ENCODE peak calls at places on chromosomes 11 and 22, in nine cellular contexts. One of them, this sample, is unnamed.

GRCh38 chr11:131889146-131889577 is 518.7 kb downstream of the NTM start:
- DNase-seq in activated CD8-positive, alpha-beta memory T cell treated with anti-CD3 and anti-CD28 coated beads for 48 hours: no peak
- DNase-seq in body of pancreas: no peak
- DNase-seq in frontal cortex: no peak
- DNase-seq in epithelial cell of esophagus: no peak
- DNase-seq in NCI-H1092 treated with DMSO at 0.1 percent for 48 hours: peak; percentile 19
- DNase-seq in stimulated activated CD4-positive, alpha-beta T cell treated with anti-CD3 and anti-CD28 coated beads, Interleukin-4, amount 100 ng/mL, for 48 hours: no peak
- DNase-seq in GM13976: no peak
- DNase-seq in T-helper 2 cell: no peak
- DNase-seq in this sample: no peak

GRCh38 chr11:78961186-78961782 is 386.6 kb upstream of the NARS2 start:
- DNase-seq in activated CD8-positive, alpha-beta memory T cell treated with anti-CD3 and anti-CD28 coated beads for 48 hours: no peak
- DNase-seq in body of pancreas: peak; percentile 64
- DNase-seq in frontal cortex: no peak
- DNase-seq in epithelial cell of esophagus: peak; percentile 82
- DNase-seq in NCI-H1092 treated with DMSO at 0.1 percent for 48 hours: peak; percentile 84
- DNase-seq in stimulated activated CD4-positive, alpha-beta T cell treated with anti-CD3 and anti-CD28 coated beads, Interleukin-4, amount 100 ng/mL, for 48 hours: no peak
- DNase-seq in GM13976: peak; percentile 32
- DNase-seq in T-helper 2 cell: no peak
- DNase-seq in this sample: peak; percentile 42

GRCh38 chr11:10443152-10443551 is 11.9 kb upstream of the AMPD3 start:
- DNase-seq in activated CD8-positive, alpha-beta memory T cell treated with anti-CD3 and anti-CD28 coated beads for 48 hours: no peak
- DNase-seq in body of pancreas: no peak
- DNase-seq in frontal cortex: no peak
- DNase-seq in epithelial cell of esophagus: peak; percentile 32
- DNase-seq in NCI-H1092 treated with DMSO at 0.1 percent for 48 hours: no peak
- DNase-seq in stimulated activated CD4-positive, alpha-beta T cell treated with anti-CD3 and anti-CD28 coated beads, Interleukin-4, amount 100 ng/mL, for 48 hours: peak; percentile 32
- DNase-seq in GM13976: no peak
- DNase-seq in T-helper 2 cell: no peak
- DNase-seq in this sample: no peak

GRCh38 chr22:30860176-30861105 is 108.1 kb downstream of the MORC2 start:
- DNase-seq in activated CD8-positive, alpha-beta memory T cell treated with anti-CD3 and anti-CD28 coated beads for 48 hours: no peak
- DNase-seq in body of pancreas: no peak
- DNase-seq in frontal cortex: peak; percentile 24
- DNase-seq in epithelial cell of esophagus: no peak
- DNase-seq in NCI-H1092 treated with DMSO at 0.1 percent for 48 hours: no peak
- DNase-seq in stimulated activated CD4-positive, alpha-beta T cell treated with anti-CD3 and anti-CD28 coated beads, Interleukin-4, amount 100 ng/mL, for 48 hours: no peak
- DNase-seq in GM13976: no peak
- DNase-seq in T-helper 2 cell: no peak
- DNase-seq in this sample: no peak

GRCh38 chr11:1195690-1196515 is 27.0 kb upstream of the MUC5B start:
- DNase-seq in activated CD8-positive, alpha-beta memory T cell treated with anti-CD3 and anti-CD28 coated beads for 48 hours: no peak
- DNase-seq in body of pancreas: peak; percentile 4
- DNase-seq in frontal cortex: no peak
- DNase-seq in epithelial cell of esophagus: no peak
- DNase-seq in NCI-H1092 treated with DMSO at 0.1 percent for 48 hours: no peak
- DNase-seq in stimulated activated CD4-positive, alpha-beta T cell treated with anti-CD3 and anti-CD28 coated beads, Interleukin-4, amount 100 ng/mL, for 48 hours: no peak
- DNase-seq in GM13976: no peak
- DNase-seq in T-helper 2 cell: no peak
- DNase-seq in this sample: no peak

GRCh38 chr11:13874596-13874995 is 87.9 kb upstream of the SPON1 start:
- DNase-seq in activated CD8-positive, alpha-beta memory T cell treated with anti-CD3 and anti-CD28 coated beads for 48 hours: no peak
- DNase-seq in body of pancreas: no peak
- DNase-seq in frontal cortex: no peak
- DNase-seq in epithelial cell of esophagus: no peak
- DNase-seq in NCI-H1092 treated with DMSO at 0.1 percent for 48 hours: no peak
- DNase-seq in stimulated activated CD4-positive, alpha-beta T cell treated with anti-CD3 and anti-CD28 coated beads, Interleukin-4, amount 100 ng/mL, for 48 hours: no peak
- DNase-seq in GM13976: no peak
- DNase-seq in T-helper 2 cell: no peak
- DNase-seq in this sample: no peak

GRCh38 chr22:39845522-39845921 is 48.0 kb downstream of the ENTHD1 start:
- DNase-seq in activated CD8-positive, alpha-beta memory T cell treated with anti-CD3 and anti-CD28 coated beads for 48 hours: no peak
- DNase-seq in body of pancreas: no peak
- DNase-seq in frontal cortex: no peak
- DNase-seq in epithelial cell of esophagus: no peak
- DNase-seq in NCI-H1092 treated with DMSO at 0.1 percent for 48 hours: no peak
- DNase-seq in stimulated activated CD4-positive, alpha-beta T cell treated with anti-CD3 and anti-CD28 coated beads, Interleukin-4, amount 100 ng/mL, for 48 hours: no peak
- DNase-seq in GM13976: no peak
- DNase-seq in T-helper 2 cell: no peak
- DNase-seq in this sample: no peak

GRCh38 chr11:1401656-1402221 is 12.0 kb downstream of the BRSK2 start:
- DNase-seq in activated CD8-positive, alpha-beta memory T cell treated with anti-CD3 and anti-CD28 coated beads for 48 hours: no peak
- DNase-seq in body of pancreas: peak; percentile 76
- DNase-seq in frontal cortex: peak; percentile 89
- DNase-seq in epithelial cell of esophagus: peak; percentile 49
- DNase-seq in NCI-H1092 treated with DMSO at 0.1 percent for 48 hours: peak; percentile 52
- DNase-seq in stimulated activated CD4-positive, alpha-beta T cell treated with anti-CD3 and anti-CD28 coated beads, Interleukin-4, amount 100 ng/mL, for 48 hours: peak; percentile 23
- DNase-seq in GM13976: peak; percentile 82
- DNase-seq in T-helper 2 cell: no peak
- DNase-seq in this sample: peak; percentile 40

GRCh38 chr11:96207459-96208449 is 135.2 kb downstream of the MAML2 start:
- DNase-seq in activated CD8-positive, alpha-beta memory T cell treated with anti-CD3 and anti-CD28 coated beads for 48 hours: no peak
- DNase-seq in body of pancreas: no peak
- DNase-seq in frontal cortex: no peak
- DNase-seq in epithelial cell of esophagus: peak; percentile 81
- DNase-seq in NCI-H1092 treated with DMSO at 0.1 percent for 48 hours: no peak
- DNase-seq in stimulated activated CD4-positive, alpha-beta T cell treated with anti-CD3 and anti-CD28 coated beads, Interleukin-4, amount 100 ng/mL, for 48 hours: no peak
- DNase-seq in GM13976: no peak
- DNase-seq in T-helper 2 cell: peak; percentile 35
- DNase-seq in this sample: no peak

GRCh38 chr22:38700271-38700788 is 413 bp downstream of the JOSD1 start:
- DNase-seq in activated CD8-positive, alpha-beta memory T cell treated with anti-CD3 and anti-CD28 coated beads for 48 hours: peak; percentile 17
- DNase-seq in body of pancreas: peak; percentile 67
- DNase-seq in frontal cortex: no peak
- DNase-seq in epithelial cell of esophagus: peak; percentile 73
- DNase-seq in NCI-H1092 treated with DMSO at 0.1 percent for 48 hours: no peak
- DNase-seq in stimulated activated CD4-positive, alpha-beta T cell treated with anti-CD3 and anti-CD28 coated beads, Interleukin-4, amount 100 ng/mL, for 48 hours: no peak
- DNase-seq in GM13976: no peak
- DNase-seq in T-helper 2 cell: no peak
- DNase-seq in this sample: peak; percentile 46

GRCh38 chr11:118180300-118180703 is 3.9 kb upstream of the SCN2B start:
- DNase-seq in activated CD8-positive, alpha-beta memory T cell treated with anti-CD3 and anti-CD28 coated beads for 48 hours: no peak
- DNase-seq in body of pancreas: peak; percentile 49
- DNase-seq in frontal cortex: peak; percentile 72
- DNase-seq in epithelial cell of esophagus: peak; percentile 65
- DNase-seq in NCI-H1092 treated with DMSO at 0.1 percent for 48 hours: no peak
- DNase-seq in stimulated activated CD4-positive, alpha-beta T cell treated with anti-CD3 and anti-CD28 coated beads, Interleukin-4, amount 100 ng/mL, for 48 hours: no peak
- DNase-seq in GM13976: no peak
- DNase-seq in T-helper 2 cell: no peak
- DNase-seq in this sample: peak; percentile 74

GRCh38 chr11:59040607-59041006 is 45.5 kb upstream of the GLYATL1B start:
- DNase-seq in activated CD8-positive, alpha-beta memory T cell treated with anti-CD3 and anti-CD28 coated beads for 48 hours: no peak
- DNase-seq in body of pancreas: no peak
- DNase-seq in frontal cortex: no peak
- DNase-seq in epithelial cell of esophagus: no peak
- DNase-seq in NCI-H1092 treated with DMSO at 0.1 percent for 48 hours: peak; percentile 64
- DNase-seq in stimulated activated CD4-positive, alpha-beta T cell treated with anti-CD3 and anti-CD28 coated beads, Interleukin-4, amount 100 ng/mL, for 48 hours: no peak
- DNase-seq in GM13976: no peak
- DNase-seq in T-helper 2 cell: no peak
- DNase-seq in this sample: no peak

GRCh38 chr11:78465169-78465942 is 47.7 kb upstream of the GAB2 start:
- DNase-seq in activated CD8-positive, alpha-beta memory T cell treated with anti-CD3 and anti-CD28 coated beads for 48 hours: no peak
- DNase-seq in body of pancreas: no peak
- DNase-seq in frontal cortex: no peak
- DNase-seq in epithelial cell of esophagus: no peak
- DNase-seq in NCI-H1092 treated with DMSO at 0.1 percent for 48 hours: no peak
- DNase-seq in stimulated activated CD4-positive, alpha-beta T cell treated with anti-CD3 and anti-CD28 coated beads, Interleukin-4, amount 100 ng/mL, for 48 hours: peak; percentile 4
- DNase-seq in GM13976: peak; percentile 83
- DNase-seq in T-helper 2 cell: peak; percentile 49
- DNase-seq in this sample: no peak

GRCh38 chr11:62139526-62140301 is 15.9 kb downstream of the INCENP start:
- DNase-seq in activated CD8-positive, alpha-beta memory T cell treated with anti-CD3 and anti-CD28 coated beads for 48 hours: no peak
- DNase-seq in body of pancreas: no peak
- DNase-seq in frontal cortex: no peak
- DNase-seq in epithelial cell of esophagus: no peak
- DNase-seq in NCI-H1092 treated with DMSO at 0.1 percent for 48 hours: no peak
- DNase-seq in stimulated activated CD4-positive, alpha-beta T cell treated with anti-CD3 and anti-CD28 coated beads, Interleukin-4, amount 100 ng/mL, for 48 hours: no peak
- DNase-seq in GM13976: no peak
- DNase-seq in T-helper 2 cell: no peak
- DNase-seq in this sample: no peak

GRCh38 chr22:30434775-30435315 is 9.3 kb downstream of the MTFP1 start:
- DNase-seq in activated CD8-positive, alpha-beta memory T cell treated with anti-CD3 and anti-CD28 coated beads for 48 hours: no peak
- DNase-seq in body of pancreas: no peak
- DNase-seq in frontal cortex: no peak
- DNase-seq in epithelial cell of esophagus: no peak
- DNase-seq in NCI-H1092 treated with DMSO at 0.1 percent for 48 hours: no peak
- DNase-seq in stimulated activated CD4-positive, alpha-beta T cell treated with anti-CD3 and anti-CD28 coated beads, Interleukin-4, amount 100 ng/mL, for 48 hours: no peak
- DNase-seq in GM13976: no peak
- DNase-seq in T-helper 2 cell: peak; percentile 21
- DNase-seq in this sample: no peak

GRCh38 chr22:38353142-38353629 is 36.0 kb upstream of the CSNK1E start:
- DNase-seq in activated CD8-positive, alpha-beta memory T cell treated with anti-CD3 and anti-CD28 coated beads for 48 hours: peak; percentile 67
- DNase-seq in body of pancreas: peak; percentile 77
- DNase-seq in frontal cortex: peak; percentile 86
- DNase-seq in epithelial cell of esophagus: peak; percentile 61
- DNase-seq in NCI-H1092 treated with DMSO at 0.1 percent for 48 hours: peak; percentile 17
- DNase-seq in stimulated activated CD4-positive, alpha-beta T cell treated with anti-CD3 and anti-CD28 coated beads, Interleukin-4, amount 100 ng/mL, for 48 hours: peak; percentile 39
- DNase-seq in GM13976: peak; percentile 91
- DNase-seq in T-helper 2 cell: peak; percentile 46
- DNase-seq in this sample: no peak

GRCh38 chr11:128692750-128693578 is 908 bp upstream of the FLI1 start:
- DNase-seq in activated CD8-positive, alpha-beta memory T cell treated with anti-CD3 and anti-CD28 coated beads for 48 hours: no peak
- DNase-seq in body of pancreas: no peak
- DNase-seq in frontal cortex: no peak
- DNase-seq in epithelial cell of esophagus: peak; percentile 35
- DNase-seq in NCI-H1092 treated with DMSO at 0.1 percent for 48 hours: no peak
- DNase-seq in stimulated activated CD4-positive, alpha-beta T cell treated with anti-CD3 and anti-CD28 coated beads, Interleukin-4, amount 100 ng/mL, for 48 hours: no peak
- DNase-seq in GM13976: peak; percentile 64
- DNase-seq in T-helper 2 cell: peak; percentile 36
- DNase-seq in this sample: no peak

GRCh38 chr11:78651923-78652602 is 77.4 kb upstream of the NARS2 start:
- DNase-seq in activated CD8-positive, alpha-beta memory T cell treated with anti-CD3 and anti-CD28 coated beads for 48 hours: no peak
- DNase-seq in body of pancreas: no peak
- DNase-seq in frontal cortex: no peak
- DNase-seq in epithelial cell of esophagus: no peak
- DNase-seq in NCI-H1092 treated with DMSO at 0.1 percent for 48 hours: no peak
- DNase-seq in stimulated activated CD4-positive, alpha-beta T cell treated with anti-CD3 and anti-CD28 coated beads, Interleukin-4, amount 100 ng/mL, for 48 hours: peak; percentile 58
- DNase-seq in GM13976: no peak
- DNase-seq in T-helper 2 cell: no peak
- DNase-seq in this sample: no peak

GRCh38 chr11:14261094-14261493 is 97.9 kb downstream of the RRAS2 start:
- DNase-seq in activated CD8-positive, alpha-beta memory T cell treated with anti-CD3 and anti-CD28 coated beads for 48 hours: no peak
- DNase-seq in body of pancreas: no peak
- DNase-seq in frontal cortex: no peak
- DNase-seq in epithelial cell of esophagus: no peak
- DNase-seq in NCI-H1092 treated with DMSO at 0.1 percent for 48 hours: no peak
- DNase-seq in stimulated activated CD4-positive, alpha-beta T cell treated with anti-CD3 and anti-CD28 coated beads, Interleukin-4, amount 100 ng/mL, for 48 hours: no peak
- DNase-seq in GM13976: no peak
- DNase-seq in T-helper 2 cell: no peak
- DNase-seq in this sample: no peak

GRCh38 chr11:66909181-66909580 is 49.0 kb downstream of the PC start:
- DNase-seq in activated CD8-positive, alpha-beta memory T cell treated with anti-CD3 and anti-CD28 coated beads for 48 hours: no peak
- DNase-seq in body of pancreas: no peak
- DNase-seq in frontal cortex: no peak
- DNase-seq in epithelial cell of esophagus: no peak
- DNase-seq in NCI-H1092 treated with DMSO at 0.1 percent for 48 hours: no peak
- DNase-seq in stimulated activated CD4-positive, alpha-beta T cell treated with anti-CD3 and anti-CD28 coated beads, Interleukin-4, amount 100 ng/mL, for 48 hours: no peak
- DNase-seq in GM13976: no peak
- DNase-seq in T-helper 2 cell: no peak
- DNase-seq in this sample: no peak

GRCh38 chr22:50274311-50274710 is 4.1 kb upstream of the MAPK11 start:
- DNase-seq in activated CD8-positive, alpha-beta memory T cell treated with anti-CD3 and anti-CD28 coated beads for 48 hours: no peak
- DNase-seq in body of pancreas: peak; percentile 73
- DNase-seq in frontal cortex: peak; percentile 69
- DNase-seq in epithelial cell of esophagus: peak; percentile 65
- DNase-seq in NCI-H1092 treated with DMSO at 0.1 percent for 48 hours: no peak
- DNase-seq in stimulated activated CD4-positive, alpha-beta T cell treated with anti-CD3 and anti-CD28 coated beads, Interleukin-4, amount 100 ng/mL, for 48 hours: peak; percentile 31
- DNase-seq in GM13976: peak; percentile 70
- DNase-seq in T-helper 2 cell: no peak
- DNase-seq in this sample: peak; percentile 60

GRCh38 chr22:27930246-27931060 is 11.4 kb upstream of the PITPNB start:
- DNase-seq in activated CD8-positive, alpha-beta memory T cell treated with anti-CD3 and anti-CD28 coated beads for 48 hours: no peak
- DNase-seq in body of pancreas: no peak
- DNase-seq in frontal cortex: no peak
- DNase-seq in epithelial cell of esophagus: peak; percentile 96
- DNase-seq in NCI-H1092 treated with DMSO at 0.1 percent for 48 hours: no peak
- DNase-seq in stimulated activated CD4-positive, alpha-beta T cell treated with anti-CD3 and anti-CD28 coated beads, Interleukin-4, amount 100 ng/mL, for 48 hours: no peak
- DNase-seq in GM13976: no peak
- DNase-seq in T-helper 2 cell: no peak
- DNase-seq in this sample: no peak

GRCh38 chr11:62108017-62108750 is 15.6 kb upstream of the INCENP start:
- DNase-seq in activated CD8-positive, alpha-beta memory T cell treated with anti-CD3 and anti-CD28 coated beads for 48 hours: no peak
- DNase-seq in body of pancreas: peak; percentile 46
- DNase-seq in frontal cortex: no peak
- DNase-seq in epithelial cell of esophagus: peak; percentile 74
- DNase-seq in NCI-H1092 treated with DMSO at 0.1 percent for 48 hours: peak; percentile 81
- DNase-seq in stimulated activated CD4-positive, alpha-beta T cell treated with anti-CD3 and anti-CD28 coated beads, Interleukin-4, amount 100 ng/mL, for 48 hours: no peak
- DNase-seq in GM13976: peak; percentile 59
- DNase-seq in T-helper 2 cell: peak; percentile 44
- DNase-seq in this sample: peak; percentile 30

GRCh38 chr11:96704847-96705246 is 315.0 kb downstream of the JRKL start:
- DNase-seq in activated CD8-positive, alpha-beta memory T cell treated with anti-CD3 and anti-CD28 coated beads for 48 hours: no peak
- DNase-seq in body of pancreas: no peak
- DNase-seq in frontal cortex: no peak
- DNase-seq in epithelial cell of esophagus: no peak
- DNase-seq in NCI-H1092 treated with DMSO at 0.1 percent for 48 hours: no peak
- DNase-seq in stimulated activated CD4-positive, alpha-beta T cell treated with anti-CD3 and anti-CD28 coated beads, Interleukin-4, amount 100 ng/mL, for 48 hours: no peak
- DNase-seq in GM13976: no peak
- DNase-seq in T-helper 2 cell: no peak
- DNase-seq in this sample: no peak

GRCh38 chr11:112652786-112653390 is 308.3 kb upstream of the NCAM1 start:
- DNase-seq in activated CD8-positive, alpha-beta memory T cell treated with anti-CD3 and anti-CD28 coated beads for 48 hours: no peak
- DNase-seq in body of pancreas: no peak
- DNase-seq in frontal cortex: no peak
- DNase-seq in epithelial cell of esophagus: peak; percentile 71
- DNase-seq in NCI-H1092 treated with DMSO at 0.1 percent for 48 hours: no peak
- DNase-seq in stimulated activated CD4-positive, alpha-beta T cell treated with anti-CD3 and anti-CD28 coated beads, Interleukin-4, amount 100 ng/mL, for 48 hours: no peak
- DNase-seq in GM13976: no peak
- DNase-seq in T-helper 2 cell: no peak
- DNase-seq in this sample: no peak

GRCh38 chr11:68120212-68121066 is 749 bp downstream of the CHKA start:
- DNase-seq in activated CD8-positive, alpha-beta memory T cell treated with anti-CD3 and anti-CD28 coated beads for 48 hours: no peak
- DNase-seq in body of pancreas: peak; percentile 68
- DNase-seq in frontal cortex: peak; percentile 49
- DNase-seq in epithelial cell of esophagus: no peak
- DNase-seq in NCI-H1092 treated with DMSO at 0.1 percent for 48 hours: peak; percentile 51
- DNase-seq in stimulated activated CD4-positive, alpha-beta T cell treated with anti-CD3 and anti-CD28 coated beads, Interleukin-4, amount 100 ng/mL, for 48 hours: no peak
- DNase-seq in GM13976: peak; percentile 68
- DNase-seq in T-helper 2 cell: peak; percentile 54
- DNase-seq in this sample: peak; percentile 27

GRCh38 chr11:120128392-120129172 is 9.3 kb downstream of the TRIM29 start:
- DNase-seq in activated CD8-positive, alpha-beta memory T cell treated with anti-CD3 and anti-CD28 coated beads for 48 hours: no peak
- DNase-seq in body of pancreas: no peak
- DNase-seq in frontal cortex: no peak
- DNase-seq in epithelial cell of esophagus: peak; percentile 98
- DNase-seq in NCI-H1092 treated with DMSO at 0.1 percent for 48 hours: peak; percentile 71
- DNase-seq in stimulated activated CD4-positive, alpha-beta T cell treated with anti-CD3 and anti-CD28 coated beads, Interleukin-4, amount 100 ng/mL, for 48 hours: no peak
- DNase-seq in GM13976: no peak
- DNase-seq in T-helper 2 cell: no peak
- DNase-seq in this sample: no peak

GRCh38 chr11:108734956-108735559 is 70.2 kb downstream of the DDX10 start:
- DNase-seq in activated CD8-positive, alpha-beta memory T cell treated with anti-CD3 and anti-CD28 coated beads for 48 hours: no peak
- DNase-seq in body of pancreas: no peak
- DNase-seq in frontal cortex: no peak
- DNase-seq in epithelial cell of esophagus: peak; percentile 44
- DNase-seq in NCI-H1092 treated with DMSO at 0.1 percent for 48 hours: no peak
- DNase-seq in stimulated activated CD4-positive, alpha-beta T cell treated with anti-CD3 and anti-CD28 coated beads, Interleukin-4, amount 100 ng/mL, for 48 hours: no peak
- DNase-seq in GM13976: no peak
- DNase-seq in T-helper 2 cell: no peak
- DNase-seq in this sample: no peak

GRCh38 chr11:15967166-15967565 is 389.2 kb downstream of the SOX6 start:
- DNase-seq in activated CD8-positive, alpha-beta memory T cell treated with anti-CD3 and anti-CD28 coated beads for 48 hours: no peak
- DNase-seq in body of pancreas: no peak
- DNase-seq in frontal cortex: no peak
- DNase-seq in epithelial cell of esophagus: peak; percentile 87
- DNase-seq in NCI-H1092 treated with DMSO at 0.1 percent for 48 hours: no peak
- DNase-seq in stimulated activated CD4-positive, alpha-beta T cell treated with anti-CD3 and anti-CD28 coated beads, Interleukin-4, amount 100 ng/mL, for 48 hours: no peak
- DNase-seq in GM13976: no peak
- DNase-seq in T-helper 2 cell: no peak
- DNase-seq in this sample: no peak

GRCh38 chr11:17389205-17389956 is 922 bp upstream of the KCNJ11 start:
- DNase-seq in activated CD8-positive, alpha-beta memory T cell treated with anti-CD3 and anti-CD28 coated beads for 48 hours: peak; percentile 77
- DNase-seq in body of pancreas: peak; percentile 88
- DNase-seq in frontal cortex: peak; percentile 85
- DNase-seq in epithelial cell of esophagus: peak; percentile 60
- DNase-seq in NCI-H1092 treated with DMSO at 0.1 percent for 48 hours: peak; percentile 89
- DNase-seq in stimulated activated CD4-positive, alpha-beta T cell treated with anti-CD3 and anti-CD28 coated beads, Interleukin-4, amount 100 ng/mL, for 48 hours: peak; percentile 66
- DNase-seq in GM13976: peak; percentile 92
- DNase-seq in T-helper 2 cell: peak; percentile 63
- DNase-seq in this sample: peak; percentile 90

This sample was measured in NCI-H524.